ENCODE peak calls at places on chromosomes 6 and 20, in seven cellular contexts. Y is upper lobe of right lung; B is cardiac muscle cell; S is CD8-positive, alpha-beta T cell; T is mucosa of descending colon; V is esophagus squamous epithelium; F is effector memory CD4-positive, alpha-beta T cell. A is an unnamed sample. For H3K4me1, the result is how much of the 10 kb centered on the place peaks cover.

GRCh38 chr20:1001981-1002681 is at the start of gene RSPO4:
- DNase-seq in S (no peak), T (peak), F (no peak), V (no peak), Y (peak), B (no peak), A (no peak)

GRCh38 chr6:156618600-156619205 is 158.5 kb upstream of the ARID1B start:
- DNase-seq in F (no peak), S (no peak), V (no peak), Y (peak), B (no peak), T (no peak), A (no peak)

GRCh38 chr6:42963855-42964605 is 3.5 kb downstream of the GNMT start:
- DNase-seq in B (peak), V (no peak), S (no peak), T (peak), F (no peak), Y (no peak), A (peak)

GRCh38 chr6:113570651-113571050 is 286.5 kb upstream of the MARCKS start:
- DNase-seq in B (no peak), V (no peak), Y (no peak), T (no peak), S (no peak), F (no peak), A (no peak)

GRCh38 chr6:34235605-34236422 is 859 bp upstream of the HMGA1 start:
- DNase-seq in T (peak), V (no peak), S (peak), F (peak), Y (peak), B (peak), A (no peak)

GRCh38 chr6:87396595-87397392 is 11.0 kb upstream of the CFAP206 start:
- DNase-seq in B (no peak), Y (no peak), S (no peak), V (no peak), F (no peak), T (no peak), A (no peak)

GRCh38 chr6:39724787-39725631 is at the start of gene KIF6:
- DNase-seq in V (peak), B (peak), F (peak), S (peak), Y (peak), T (peak), A (peak)

GRCh38 chr20:1451092-1451491 is 15.6 kb downstream of the NSFL1C start:
- DNase-seq in S (no peak), V (no peak), Y (no peak), F (no peak), T (no peak), B (no peak), A (no peak)

GRCh38 chr6:160030103-160030502 is 61.2 kb downstream of the IGF2R start:
- DNase-seq in B (peak), T (peak), F (no peak), V (no peak), Y (peak), S (no peak), A (peak)

GRCh38 chr20:37875776-37876175 is 27.2 kb upstream of the VSTM2L start:
- DNase-seq in T (no peak), F (no peak), Y (no peak), B (no peak), V (no peak), S (no peak), A (no peak)

GRCh38 chr6:38020593-38020992 is 201.1 kb downstream of the ZFAND3 start:
- DNase-seq in S (no peak), F (no peak), T (no peak), B (no peak), V (no peak), Y (no peak), A (no peak)

GRCh38 chr20:40286991-40287531 is 402.0 kb downstream of the MAFB start:
- DNase-seq in T (peak), S (no peak), F (no peak), V (peak), Y (peak), B (peak), A (no peak)

GRCh38 chr6:40715501-40716403 is 128.6 kb upstream of the LRFN2 start:
- DNase-seq in V (no peak), B (no peak), Y (no peak), S (no peak), T (peak), F (no peak), A (no peak)

GRCh38 chr6:130693944-130694343 is 133.3 kb upstream of the SMLR1 start:
- DNase-seq in B (no peak), S (no peak), F (no peak), Y (no peak), T (no peak), V (no peak), A (no peak)

GRCh38 chr6:38177885-38178583 is 358.5 kb downstream of the ZFAND3 start:
- DNase-seq in T (no peak), B (no peak), Y (peak), V (no peak), F (no peak), S (no peak), A (no peak)

GRCh38 chr6:166450167-166450873 is 67.6 kb upstream of the MPC1 start:
- DNase-seq in Y (no peak), T (no peak), V (no peak), S (no peak), B (no peak), F (no peak), A (no peak)

GRCh38 chr6:125544819-125545218 is 204.6 kb upstream of the HEY2 start:
- DNase-seq in Y (no peak), B (no peak), F (no peak), T (no peak), S (no peak), V (no peak), A (no peak)

GRCh38 chr6:4928426-4928825 is 75.4 kb downstream of the RPP40 start:
- DNase-seq in B (peak), F (no peak), S (no peak), V (no peak), Y (no peak), T (no peak), A (no peak)

GRCh38 chr6:28710466-28711191 is 184.9 kb downstream of the GPX5 start:
- DNase-seq in V (no peak), B (peak), Y (no peak), S (no peak), T (no peak), F (no peak), A (no peak)

GRCh38 chr20:51562027-51562333 is 19.5 kb upstream of the NFATC2 start:
- DNase-seq in V (no peak), S (no peak), B (peak), T (no peak), F (no peak), Y (no peak), A (no peak)

GRCh38 chr6:26536571-26537159 is 1.5 kb upstream of the HMGN4 start:
- DNase-seq in B (peak), F (no peak), S (no peak), Y (no peak), T (peak), V (no peak), A (peak)

GRCh38 chr6:166364480-166364879 is 18.3 kb downstream of the MPC1 start:
- DNase-seq in F (no peak), B (no peak), T (no peak), S (no peak), V (no peak), Y (no peak), A (no peak)

GRCh38 chr6:147136057-147136456 is 68.2 kb upstream of the STXBP5 start:
- DNase-seq in Y (no peak), S (no peak), F (no peak), V (no peak), B (no peak), T (no peak), A (no peak)

GRCh38 chr6:130810307-130811030 is 16.7 kb upstream of the SMLR1 start:
- DNase-seq in B (peak), S (no peak), V (no peak), T (no peak), Y (no peak), F (no peak), A (no peak)

GRCh38 chr20:34312024-34312460 is 8.9 kb upstream of the AHCY start:
- DNase-seq in F (no peak), Y (no peak), S (no peak), T (peak), B (no peak), V (no peak), A (no peak)

GRCh38 chr6:24621626-24622360 is 24.2 kb downstream of the KIAA0319 start:
- DNase-seq in F (no peak), B (no peak), Y (no peak), T (no peak), S (no peak), V (no peak), A (no peak)

DNA sequence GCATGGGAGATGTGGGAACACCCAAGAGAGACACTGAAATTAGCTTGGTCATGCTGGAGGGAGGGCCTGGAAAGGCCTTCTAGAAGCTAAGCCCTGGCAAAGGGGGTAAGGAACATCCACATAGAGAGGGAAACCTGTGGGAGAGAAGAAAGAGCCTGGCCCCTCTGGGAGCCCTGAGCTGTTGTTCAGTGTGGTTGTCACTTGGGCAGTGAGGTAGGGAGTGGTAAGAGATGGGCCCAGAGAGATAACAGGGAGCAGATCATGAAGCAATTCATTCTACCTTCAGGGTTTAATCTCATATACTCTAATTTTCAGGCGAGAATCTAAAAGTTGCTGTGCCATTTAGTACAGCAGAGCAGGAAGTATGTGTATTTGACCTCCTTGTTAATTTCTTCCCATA is 30.6 kb downstream of the CLIC5 start:
- DNase-seq in Y (no peak), S (no peak), F (no peak), B (no peak), V (no peak), T (no peak), A (no peak)
- H3K4me1 ChIP-seq in Y (under half), S (under half), F (under half), B (under half), V (under half), T (under half), A (under half)

GRCh38 chr20:32365560-32365959 is 7.4 kb downstream of the ASXL1 start:
- DNase-seq in B (no peak), T (no peak), Y (no peak), V (no peak), F (no peak), S (no peak), A (no peak)
- H3K4me1 ChIP-seq in B (under half), T (under half), Y (half or more), V (under half), F (under half), S (half or more), A (under half)

GRCh38 chr6:105593805-105594231 is 190.9 kb upstream of the PREP start:
- DNase-seq in F (no peak), B (no peak), T (no peak), V (no peak), Y (no peak), S (no peak), A (no peak)
- H3K4me1 ChIP-seq in F (under half), B (under half), T (under half), V (under half), Y (under half), S (under half), A (half or more)

DNA sequence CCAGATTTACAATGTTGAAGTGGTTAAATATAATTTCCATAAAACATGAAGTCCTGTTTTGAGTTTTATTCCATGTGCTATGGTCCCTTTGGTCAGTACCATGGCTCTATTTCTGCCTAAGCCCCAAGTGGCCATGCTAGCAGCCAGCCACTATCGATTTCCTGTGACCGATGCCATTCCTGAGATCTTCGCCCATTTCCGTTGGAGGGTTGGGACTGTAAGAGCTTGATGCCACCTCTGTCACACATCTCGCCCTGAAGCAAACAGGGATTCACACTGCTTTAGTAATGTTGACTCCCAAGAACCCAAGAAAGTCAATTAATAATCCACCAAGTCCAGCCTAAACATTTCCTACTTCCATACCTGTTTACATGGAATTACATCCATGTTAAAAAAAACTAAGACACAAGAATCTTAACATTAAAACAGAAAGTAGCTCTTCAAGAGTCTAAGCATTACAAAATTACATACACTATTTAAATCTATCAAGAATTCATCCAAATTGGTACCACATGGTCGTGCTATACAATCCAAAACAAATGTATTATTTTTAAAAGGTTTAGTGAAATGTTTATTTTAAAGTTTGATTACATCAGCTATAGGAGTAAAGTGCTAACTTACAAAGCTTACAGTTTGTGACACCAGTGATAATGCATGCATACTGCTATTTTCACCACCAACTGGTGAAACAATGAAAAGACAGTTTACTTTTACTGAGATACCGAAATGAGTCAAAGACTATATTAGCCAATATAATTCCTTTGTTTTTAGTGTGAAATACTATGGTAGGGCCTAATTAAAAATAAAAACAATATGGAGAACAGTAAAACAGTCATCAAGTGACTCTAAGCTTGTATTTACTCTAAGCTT is 2.5 kb downstream of the RBM39 start:
- DNase-seq in S (no peak), B (peak), Y (no peak), T (no peak), V (no peak), F (no peak), A (no peak)
- H3K4me1 ChIP-seq in S (half or more), B (under half), Y (half or more), T (under half), V (half or more), F (under half), A (under half)

GRCh38 chr6:167965602-167966539 is 31.6 kb upstream of the KIF25 start:
- DNase-seq in B (no peak), S (no peak), T (peak), F (no peak), Y (no peak), V (no peak), A (no peak)
- H3K4me1 ChIP-seq in B (under half), S (under half), T (under half), F (under half), Y (under half), V (under half), A (under half)

DNA sequence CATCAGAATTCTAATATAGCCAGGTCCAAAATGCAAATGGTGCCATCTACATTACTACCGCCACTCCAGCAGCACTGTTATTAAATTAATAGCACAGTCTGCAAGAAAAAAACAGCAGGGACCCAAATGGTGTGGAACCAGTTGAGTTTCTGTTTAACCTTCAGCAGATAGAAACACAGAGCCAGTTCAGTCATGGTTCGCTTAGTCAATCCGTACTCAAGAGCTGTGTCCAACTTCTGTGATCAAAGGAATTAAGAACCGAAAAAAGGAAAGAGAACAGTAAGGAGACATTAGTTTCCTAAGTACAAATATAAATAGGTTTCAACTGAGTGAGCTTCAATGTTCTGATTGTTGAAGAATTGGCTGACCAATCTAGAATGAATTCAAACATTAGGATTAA is 107.7 kb downstream of the TRDN start:
- DNase-seq in S (no peak), F (no peak), B (no peak), T (no peak), Y (no peak), V (no peak), A (no peak)
- H3K4me1 ChIP-seq in S (under half), F (under half), B (under half), T (under half), Y (under half), V (under half), A (under half)

GRCh38 chr20:17964073-17964472 is 4.5 kb downstream of the SNX5 start:
- DNase-seq in V (no peak), Y (no peak), T (no peak), B (no peak), F (no peak), S (no peak), A (no peak)
- H3K4me1 ChIP-seq in V (half or more), Y (half or more), T (half or more), B (under half), F (under half), S (under half), A (half or more)

GRCh38 chr6:170233304-170234205 is 57.3 kb downstream of the DLL1 start:
- DNase-seq in T (no peak), S (no peak), Y (peak), F (no peak), V (no peak), B (no peak), A (no peak)

GRCh38 chr6:170232186-170233002 is 58.5 kb downstream of the DLL1 start:
- DNase-seq in S (no peak), Y (peak), T (no peak), F (no peak), V (no peak), B (peak), A (no peak)

GRCh38 chr6:170236131-170236851 is 54.6 kb downstream of the DLL1 start:
- DNase-seq in S (no peak), V (no peak), Y (peak), B (no peak), F (no peak), T (no peak), A (no peak)

GRCh38 chr6:170235726-170236125 is 55.2 kb downstream of the DLL1 start:
- DNase-seq in V (no peak), T (no peak), B (no peak), S (no peak), Y (peak), F (no peak), A (no peak)

DNA sequence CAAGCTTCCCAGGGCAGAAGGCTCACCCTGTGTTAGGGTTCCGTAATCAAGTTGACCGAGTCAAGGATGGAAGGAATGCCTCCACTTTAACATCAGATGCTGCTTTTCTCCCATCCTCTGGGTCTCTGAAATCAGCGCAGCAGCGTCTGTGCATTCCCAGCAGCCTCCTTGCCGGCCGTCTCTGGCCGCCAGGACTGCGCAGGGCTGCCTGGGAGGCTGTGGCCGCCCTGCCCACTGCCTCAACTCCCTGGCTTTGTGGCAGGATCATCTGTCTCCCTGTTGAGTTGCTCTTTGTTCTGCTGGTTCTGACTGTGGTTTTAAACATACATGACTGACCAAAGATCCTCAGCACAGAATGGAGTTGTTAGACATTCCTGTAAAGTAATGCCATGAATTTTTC is 56.5 kb downstream of the DLL1 start:
- DNase-seq in B (no peak), Y (peak), S (no peak), F (no peak), V (no peak), T (no peak), A (no peak)
- H3K4me1 ChIP-seq in B (under half), Y (under half), S (under half), F (under half), V (under half), T (under half), A (under half)

GRCh38 chr6:158799051-158799792 is 19.9 kb downstream of the EZR start:
- DNase-seq in T (peak), F (no peak), S (no peak), V (no peak), B (peak), Y (no peak), A (no peak)

GRCh38 chr6:158801655-158802294 is 17.4 kb downstream of the EZR start:
- DNase-seq in F (no peak), T (peak), Y (no peak), S (no peak), V (no peak), B (no peak), A (no peak)

GRCh38 chr6:158807515-158808441 is 11.4 kb downstream of the EZR start:
- DNase-seq in B (no peak), F (no peak), V (no peak), S (no peak), T (no peak), Y (no peak), A (no peak)

GRCh38 chr6:158805698-158806373 is 13.3 kb downstream of the EZR start:
- DNase-seq in V (no peak), B (no peak), Y (no peak), T (peak), S (no peak), F (no peak), A (no peak)

DNA sequence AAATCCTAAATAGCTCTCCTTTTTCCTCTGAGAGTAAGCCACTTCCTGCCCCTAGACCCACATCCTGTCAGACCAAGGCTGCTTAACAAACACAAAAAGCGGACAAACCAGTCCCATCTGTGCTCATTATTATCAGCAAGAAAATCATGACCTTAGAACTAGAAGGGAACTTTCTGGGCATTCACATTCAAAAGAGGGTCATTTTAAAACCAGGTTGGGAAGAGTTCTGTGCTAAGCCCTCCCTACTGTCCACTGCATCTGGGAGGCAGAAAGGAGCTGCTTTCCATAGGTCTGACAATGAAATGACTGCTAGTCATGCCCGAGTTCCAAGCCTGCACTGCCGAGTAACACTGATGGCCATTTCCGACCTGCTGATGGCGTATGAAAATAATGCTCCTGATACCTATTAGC is 15.4 kb downstream of the EZR start:
- DNase-seq in S (no peak), B (peak), T (peak), V (no peak), Y (no peak), F (peak), A (no peak)
- H3K4me1 ChIP-seq in S (half or more), B (half or more), T (half or more), V (under half), Y (half or more), F (half or more), A (under half)

A was measured in SJSA1.